ENCODE peak calls at places on chromosomes 3 and 15, in ten cellular contexts. R is IMR-90, J is breast epithelium, V is gastrocnemius medialis, H is Peyer's patch, U is stomach, L is transverse colon, N is HCT116, G is A549, B is uterus. F is an unnamed sample.

GRCh38 chr3:172316758-172317157 is 131.5 kb downstream of the GHSR start:
- DNase-seq in G (no peak), J (no peak), N (no peak), B (no peak), H (no peak), L (no peak), U (no peak), V (no peak), R (no peak), F (no peak)

GRCh38 chr3:64398431-64398830 is 173.2 kb upstream of the PRICKLE2 start:
- DNase-seq in V (no peak), H (no peak), L (no peak), J (no peak), U (no peak), R (peak; percentile 44), B (no peak), N (no peak), G (no peak), F (no peak)

GRCh38 chr3:95615592-95616310 is 1198.6 kb upstream of the EPHA6 start:
- DNase-seq in L (no peak), V (no peak), H (no peak), U (no peak), N (no peak), B (no peak), J (no peak), G (peak; percentile 67), R (no peak), F (no peak)

GRCh38 chr3:77467702-77468407 is 428.0 kb downstream of the ROBO2 start:
- DNase-seq in L (no peak), N (no peak), V (no peak), R (no peak), J (no peak), U (peak; percentile 66), G (no peak), B (no peak), H (no peak), F (peak; percentile 29)

GRCh38 chr15:44545934-44546802 is 9.2 kb downstream of the EIF3J start:
- DNase-seq in L (no peak), G (no peak), H (no peak), J (no peak), V (peak; percentile 54), R (peak; percentile 52), U (no peak), N (no peak), B (no peak), F (no peak)

GRCh38 chr3:42264399-42265058 is 1.5 kb downstream of the CCK start:
- DNase-seq in B (no peak), H (peak; percentile 54), L (peak; percentile 19), G (peak; percentile 46), U (peak; percentile 65), N (no peak), V (peak; percentile 14), J (peak; percentile 41), R (peak; percentile 16), F (peak; percentile 33)

GRCh38 chr15:72074335-72075060 is 43.5 kb downstream of the MYO9A start:
- DNase-seq in B (no peak), U (no peak), J (no peak), H (no peak), V (no peak), L (no peak), G (no peak), N (no peak), R (no peak), F (no peak)

GRCh38 chr3:153192327-153192726 is 30.3 kb downstream of the RAP2B start:
- DNase-seq in B (no peak), U (no peak), J (no peak), V (no peak), H (no peak), R (no peak), N (no peak), L (no peak), G (no peak), F (no peak)

GRCh38 chr15:89494941-89495637 is 1.3 kb downstream of the RHCG start:
- DNase-seq in L (peak; percentile 44), U (no peak), R (no peak), H (peak; percentile 56), V (no peak), G (peak; percentile 62), J (no peak), B (no peak), N (no peak), F (no peak)

GRCh38 chr15:52162260-52162659 is 28.9 kb downstream of the GNB5 start:
- DNase-seq in J (no peak), L (no peak), G (no peak), U (no peak), R (peak; percentile 91), H (no peak), B (no peak), N (no peak), V (no peak), F (no peak)

GRCh38 chr3:79726795-79727194 is 41.0 kb downstream of the ROBO1 start:
- DNase-seq in V (no peak), G (no peak), N (no peak), B (no peak), R (no peak), U (no peak), J (no peak), H (no peak), L (no peak), F (no peak)

GRCh38 chr3:32780735-32781210 is 37.0 kb upstream of the TRIM71 start:
- DNase-seq in R (peak; percentile 16), H (peak; percentile 56), B (peak; percentile 15), N (peak; percentile 23), L (peak; percentile 41), V (no peak), U (peak; percentile 50), J (no peak), G (peak; percentile 65), F (no peak)

GRCh38 chr3:193734737-193735366 is 141.8 kb downstream of the OPA1 start:
- DNase-seq in L (no peak), R (no peak), V (no peak), H (no peak), G (no peak), B (no peak), J (peak; percentile 83), N (no peak), U (no peak), F (no peak)

GRCh38 chr3:136305879-136306278 is 55.7 kb downstream of the PCCB start:
- DNase-seq in L (no peak), H (no peak), G (no peak), N (peak; percentile 32), R (peak; percentile 70), U (no peak), J (no peak), V (no peak), B (no peak), F (no peak)

GRCh38 chr3:78728406-78729145 is 1039.2 kb downstream of the ROBO1 start:
- DNase-seq in V (peak; percentile 8), G (peak; percentile 21), R (peak; percentile 56), L (peak; percentile 29), B (peak; percentile 62), U (peak; percentile 67), N (no peak), J (no peak), H (peak; percentile 55), F (peak; percentile 88)

GRCh38 chr3:171230857-171231256 is 204.3 kb upstream of the SLC2A2 start:
- DNase-seq in N (no peak), B (no peak), V (no peak), L (no peak), J (peak; percentile 45), H (no peak), U (no peak), R (no peak), G (no peak), F (no peak)

GRCh38 chr3:15286022-15286421 is 46.4 kb downstream of the SH3BP5 start:
- DNase-seq in L (no peak), J (no peak), N (no peak), H (no peak), G (no peak), U (no peak), V (no peak), B (no peak), R (no peak), F (no peak)
- TF ChIP-seq CTCF in L (no peak), J (no peak), N (no peak), H (no peak), G (no peak), U (no peak), V (no peak), B (no peak), R (no peak), F (no peak)

GRCh38 chr15:73951044-73951561 is 24.8 kb downstream of the LOXL1 start:
- DNase-seq in V (peak; percentile 86), H (peak; percentile 92), B (peak; percentile 92), G (peak; percentile 80), U (peak; percentile 86), N (no peak), J (peak; percentile 90), L (peak; percentile 85), R (peak; percentile 97), F (peak; percentile 97)
- TF ChIP-seq POLR2A in V (no peak), H (no peak), B (peak; percentile 23), G (no peak), U (no peak), N (no peak), J (no peak), L (no peak), R (no peak), F (no peak)

DNA sequence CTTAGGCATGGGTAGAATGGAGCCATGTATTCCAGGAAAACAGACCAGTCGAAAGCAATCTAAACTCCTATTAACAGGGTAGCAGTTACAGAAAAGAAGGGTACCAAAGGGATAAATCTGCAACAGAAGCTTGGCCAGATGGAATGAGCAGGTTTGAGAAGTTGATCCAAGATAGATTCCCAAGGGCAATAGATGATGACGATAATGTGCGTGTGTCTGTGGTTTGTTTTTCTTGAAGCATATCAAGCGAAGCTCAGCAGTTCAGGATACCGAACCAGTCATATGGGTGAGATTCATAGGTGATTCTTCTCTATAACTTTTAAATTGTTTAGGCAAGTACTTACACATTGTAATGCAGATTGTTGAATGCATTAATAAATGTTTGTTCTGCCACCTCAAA is 203.8 kb upstream of the SEMA6D start:
- DNase-seq in R (no peak), N (no peak), J (no peak), V (no peak), G (no peak), H (no peak), B (no peak), L (no peak), U (no peak), F (no peak)
- TF ChIP-seq CTCF in R (no peak), N (no peak), J (no peak), V (no peak), G (no peak), H (no peak), B (no peak), L (no peak), U (no peak), F (no peak)

DNA sequence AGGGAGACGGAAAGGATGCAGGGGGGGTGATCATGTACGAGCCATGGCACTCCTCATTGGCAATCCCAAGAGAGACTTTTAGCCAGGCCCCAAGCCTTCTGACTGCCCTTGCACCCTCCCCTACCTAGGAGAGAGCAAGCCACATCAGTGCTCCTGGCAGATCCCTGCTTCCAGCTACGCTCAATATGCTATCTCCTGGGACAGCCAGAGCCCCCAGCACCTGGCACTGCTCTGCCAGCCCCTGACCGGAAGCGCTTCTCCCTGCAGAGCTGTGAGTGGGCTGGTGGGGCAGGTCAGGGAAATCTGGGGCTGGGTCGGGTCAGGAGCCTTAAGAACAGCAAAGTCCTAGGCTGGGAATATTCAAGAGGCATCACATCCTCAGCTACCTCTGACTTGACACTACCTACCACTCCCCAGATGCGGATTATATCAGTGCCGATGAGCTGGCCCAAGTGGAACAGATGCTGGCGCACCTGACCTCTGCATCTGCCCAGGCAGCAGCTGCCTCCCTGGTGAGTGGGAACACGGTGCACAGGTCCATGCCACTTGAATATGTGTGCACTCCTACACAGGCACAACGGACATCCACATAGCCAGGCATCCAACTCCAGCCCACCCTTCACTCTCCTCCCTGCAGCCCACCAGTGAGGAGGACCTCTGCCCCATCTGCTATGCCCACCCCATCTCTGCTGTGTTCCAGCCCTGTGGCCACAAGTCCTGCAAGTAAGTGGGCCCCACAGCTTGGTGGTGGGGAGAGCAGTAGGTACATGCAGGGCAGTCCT is 1.1 kb upstream of the AMIGO3 start:
- DNase-seq in H (no peak), U (no peak), G (no peak), J (no peak), N (no peak), B (no peak), V (no peak), L (no peak), R (no peak), F (no peak)
- TF ChIP-seq POLR2A in H (no peak), U (no peak), G (no peak), J (no peak), N (peak; percentile 21), B (no peak), V (no peak), L (no peak), R (no peak), F (no peak)